ENCODE peak calls at places on chromosomes 4 and X, in four cellular contexts. One of them, this sample, is unnamed.

GRCh38 chrX:49165901-49166881 is 3.6 kb downstream of the MAGIX start:
- DNase-seq in A549: no peak
- DNase-seq in choroid plexus epithelial cell: peak
- DNase-seq in stimulated activated CD8-positive, alpha-beta memory T cell treated with anti-CD3 and anti-CD28 coated beads, Interleukin-2, amount 100 ng/mL, for 48 hours: peak
- DNase-seq in this sample: peak

GRCh38 chr4:74038161-74039064 is at the start of gene CXCL3:
- DNase-seq in A549: peak
- DNase-seq in choroid plexus epithelial cell: peak
- DNase-seq in stimulated activated CD8-positive, alpha-beta memory T cell treated with anti-CD3 and anti-CD28 coated beads, Interleukin-2, amount 100 ng/mL, for 48 hours: no peak
- DNase-seq in this sample: peak

GRCh38 chr4:2251073-2251794 is 9.3 kb upstream of the HAUS3 start:
- DNase-seq in A549: no peak
- DNase-seq in choroid plexus epithelial cell: no peak
- DNase-seq in stimulated activated CD8-positive, alpha-beta memory T cell treated with anti-CD3 and anti-CD28 coated beads, Interleukin-2, amount 100 ng/mL, for 48 hours: no peak
- DNase-seq in this sample: no peak

GRCh38 chrX:352582-353314 is 34.0 kb downstream of the PPP2R3B start:
- DNase-seq in A549: no peak
- DNase-seq in choroid plexus epithelial cell: no peak
- DNase-seq in stimulated activated CD8-positive, alpha-beta memory T cell treated with anti-CD3 and anti-CD28 coated beads, Interleukin-2, amount 100 ng/mL, for 48 hours: no peak
- DNase-seq in this sample: no peak

GRCh38 chr4:25320374-25321172 is 8.0 kb downstream of the ZCCHC4 start:
- DNase-seq in A549: peak
- DNase-seq in choroid plexus epithelial cell: peak
- DNase-seq in stimulated activated CD8-positive, alpha-beta memory T cell treated with anti-CD3 and anti-CD28 coated beads, Interleukin-2, amount 100 ng/mL, for 48 hours: no peak
- DNase-seq in this sample: peak

GRCh38 chr4:6767341-6767724 is 15.2 kb upstream of the KIAA0232 start:
- DNase-seq in A549: no peak
- DNase-seq in choroid plexus epithelial cell: no peak
- DNase-seq in stimulated activated CD8-positive, alpha-beta memory T cell treated with anti-CD3 and anti-CD28 coated beads, Interleukin-2, amount 100 ng/mL, for 48 hours: no peak
- DNase-seq in this sample: no peak

GRCh38 chrX:111519215-111519614 is 7.8 kb downstream of the SERTM2 start:
- DNase-seq in A549: no peak
- DNase-seq in choroid plexus epithelial cell: peak
- DNase-seq in stimulated activated CD8-positive, alpha-beta memory T cell treated with anti-CD3 and anti-CD28 coated beads, Interleukin-2, amount 100 ng/mL, for 48 hours: no peak
- DNase-seq in this sample: peak

GRCh38 chr4:143768007-143768591 is 67.6 kb upstream of the FREM3 start:
- DNase-seq in A549: peak
- DNase-seq in choroid plexus epithelial cell: no peak
- DNase-seq in stimulated activated CD8-positive, alpha-beta memory T cell treated with anti-CD3 and anti-CD28 coated beads, Interleukin-2, amount 100 ng/mL, for 48 hours: no peak
- DNase-seq in this sample: no peak

GRCh38 chr4:147594107-147594506 is 23.1 kb upstream of the TMEM184C start:
- DNase-seq in A549: no peak
- DNase-seq in choroid plexus epithelial cell: no peak
- DNase-seq in stimulated activated CD8-positive, alpha-beta memory T cell treated with anti-CD3 and anti-CD28 coated beads, Interleukin-2, amount 100 ng/mL, for 48 hours: no peak
- DNase-seq in this sample: no peak

GRCh38 chrX:153765138-153766079 is 1.4 kb downstream of the PLXNB3 start:
- DNase-seq in A549: no peak
- DNase-seq in choroid plexus epithelial cell: peak
- DNase-seq in stimulated activated CD8-positive, alpha-beta memory T cell treated with anti-CD3 and anti-CD28 coated beads, Interleukin-2, amount 100 ng/mL, for 48 hours: no peak
- DNase-seq in this sample: peak

GRCh38 chr4:30717208-30718020 is 2.8 kb upstream of the PCDH7 start:
- DNase-seq in A549: peak
- DNase-seq in choroid plexus epithelial cell: peak
- DNase-seq in stimulated activated CD8-positive, alpha-beta memory T cell treated with anti-CD3 and anti-CD28 coated beads, Interleukin-2, amount 100 ng/mL, for 48 hours: no peak
- DNase-seq in this sample: peak

GRCh38 chr4:26372525-26373172 is 51.8 kb downstream of the RBPJ start:
- DNase-seq in A549: peak
- DNase-seq in choroid plexus epithelial cell: peak
- DNase-seq in stimulated activated CD8-positive, alpha-beta memory T cell treated with anti-CD3 and anti-CD28 coated beads, Interleukin-2, amount 100 ng/mL, for 48 hours: peak
- DNase-seq in this sample: peak

GRCh38 chr4:6491235-6491634 is 18.8 kb upstream of the PPP2R2C start:
- DNase-seq in A549: no peak
- DNase-seq in choroid plexus epithelial cell: no peak
- DNase-seq in stimulated activated CD8-positive, alpha-beta memory T cell treated with anti-CD3 and anti-CD28 coated beads, Interleukin-2, amount 100 ng/mL, for 48 hours: no peak
- DNase-seq in this sample: no peak

GRCh38 chr4:146329042-146329716 is 114.8 kb downstream of the REELD1 start:
- DNase-seq in A549: peak
- DNase-seq in choroid plexus epithelial cell: peak
- DNase-seq in stimulated activated CD8-positive, alpha-beta memory T cell treated with anti-CD3 and anti-CD28 coated beads, Interleukin-2, amount 100 ng/mL, for 48 hours: no peak
- DNase-seq in this sample: peak

GRCh38 chr4:82721819-82722423 is 76.7 kb downstream of the SCD5 start:
- DNase-seq in A549: peak
- DNase-seq in choroid plexus epithelial cell: peak
- DNase-seq in stimulated activated CD8-positive, alpha-beta memory T cell treated with anti-CD3 and anti-CD28 coated beads, Interleukin-2, amount 100 ng/mL, for 48 hours: no peak
- DNase-seq in this sample: no peak

GRCh38 chr4:8080754-8081065 is 77.9 kb downstream of the ABLIM2 start:
- DNase-seq in A549: no peak
- DNase-seq in choroid plexus epithelial cell: no peak
- DNase-seq in stimulated activated CD8-positive, alpha-beta memory T cell treated with anti-CD3 and anti-CD28 coated beads, Interleukin-2, amount 100 ng/mL, for 48 hours: no peak
- DNase-seq in this sample: no peak

GRCh38 chrX:39133971-39134370 is 332.7 kb downstream of the MID1IP1 start:
- DNase-seq in A549: peak
- DNase-seq in choroid plexus epithelial cell: no peak
- DNase-seq in stimulated activated CD8-positive, alpha-beta memory T cell treated with anti-CD3 and anti-CD28 coated beads, Interleukin-2, amount 100 ng/mL, for 48 hours: no peak
- DNase-seq in this sample: no peak

GRCh38 chr4:83255584-83255983 is 29.0 kb downstream of the COQ2 start:
- DNase-seq in A549: peak
- DNase-seq in choroid plexus epithelial cell: peak
- DNase-seq in stimulated activated CD8-positive, alpha-beta memory T cell treated with anti-CD3 and anti-CD28 coated beads, Interleukin-2, amount 100 ng/mL, for 48 hours: no peak
- DNase-seq in this sample: peak

GRCh38 chrX:25020391-25021131 is 4.8 kb upstream of the ARX start:
- DNase-seq in A549: no peak
- DNase-seq in choroid plexus epithelial cell: no peak
- DNase-seq in stimulated activated CD8-positive, alpha-beta memory T cell treated with anti-CD3 and anti-CD28 coated beads, Interleukin-2, amount 100 ng/mL, for 48 hours: no peak
- DNase-seq in this sample: no peak

GRCh38 chr4:53974561-53974960 is 89.8 kb downstream of the CHIC2 start:
- DNase-seq in A549: no peak
- DNase-seq in choroid plexus epithelial cell: no peak
- DNase-seq in stimulated activated CD8-positive, alpha-beta memory T cell treated with anti-CD3 and anti-CD28 coated beads, Interleukin-2, amount 100 ng/mL, for 48 hours: no peak
- DNase-seq in this sample: no peak